ENCODE peak calls at places on chromosomes 7 and 10, in eight cellular contexts. W is GM13977, J is nucleus accumbens, H is KG1, D is NCI-H748 treated with DMSO at 0.1 percent for 48 hours, B is NCI-H1092 treated with DMSO at 0.1 percent for 48 hours, G is HEK293T, Y is fibroblast of pulmonary artery. L is an unnamed sample.
A peak's percentile ranks its signal among the peaks of the same experiment; 100 is the strongest.

GRCh38 chr7:83819911-83820310 is 171.0 kb upstream of the SEMA3E start:
- DNase-seq in W (no peak), J (no peak), H (no peak), D (no peak), B (no peak), G (no peak), Y (no peak), L (no peak)

GRCh38 chr7:100177040-100178001 is at the start of the genes GPC2 and STAG3:
- DNase-seq in W (peak; percentile 98), J (peak; percentile 93), H (peak; percentile 35), D (peak; percentile 92), B (peak; percentile 98), G (peak; percentile 96), Y (peak; percentile 97), L (peak; percentile 93)

GRCh38 chr10:109887272-109887671 is 36.0 kb downstream of the XPNPEP1 start:
- DNase-seq in W (no peak), J (no peak), H (no peak), D (no peak), B (no peak), G (no peak), Y (no peak), L (no peak)

GRCh38 chr7:142017451-142017850 is 21.8 kb downstream of the MGAM start:
- DNase-seq in W (no peak), J (no peak), H (no peak), D (no peak), B (no peak), G (no peak), Y (no peak), L (no peak)

GRCh38 chr7:78178319-78178718 is 379.7 kb downstream of the PHTF2 start:
- DNase-seq in W (no peak), J (no peak), H (no peak), D (no peak), B (no peak), G (no peak), Y (peak; percentile 14), L (no peak)

GRCh38 chr7:157056246-157056645 is 45.8 kb upstream of the MNX1 start:
- DNase-seq in W (no peak), J (no peak), H (no peak), D (no peak), B (no peak), G (no peak), Y (no peak), L (no peak)

GRCh38 chr10:125783957-125784356 is 8.3 kb upstream of the MMP21 start:
- DNase-seq in W (peak; percentile 52), J (no peak), H (no peak), D (no peak), B (no peak), G (no peak), Y (no peak), L (no peak)

GRCh38 chr7:138961159-138961558 is 20.0 kb downstream of the KIAA1549 start:
- DNase-seq in W (no peak), J (no peak), H (no peak), D (no peak), B (no peak), G (no peak), Y (peak; percentile 69), L (no peak)

GRCh38 chr7:32318300-32319018 is 171.7 kb downstream of the LSM5 start:
- DNase-seq in W (no peak), J (no peak), H (no peak), D (no peak), B (no peak), G (no peak), Y (no peak), L (no peak)

GRCh38 chr7:145183069-145183468 is 347.2 kb upstream of the TPK1 start:
- DNase-seq in W (no peak), J (no peak), H (no peak), D (no peak), B (no peak), G (no peak), Y (no peak), L (no peak)

GRCh38 chr10:93577565-93577964 is 11.1 kb downstream of the FFAR4 start:
- DNase-seq in W (no peak), J (no peak), H (no peak), D (no peak), B (no peak), G (no peak), Y (no peak), L (no peak)

GRCh38 chr10:91034042-91034441 is 113.2 kb upstream of the ANKRD1 start:
- DNase-seq in W (no peak), J (no peak), H (no peak), D (no peak), B (no peak), G (no peak), Y (no peak), L (peak; percentile 40)

GRCh38 chr10:131839351-131839750 is 61.5 kb upstream of the PPP2R2D start:
- DNase-seq in W (no peak), J (no peak), H (no peak), D (no peak), B (no peak), G (no peak), Y (no peak), L (no peak)

GRCh38 chr10:121880842-121881423 is 46.9 kb downstream of the ATE1 start:
- DNase-seq in W (no peak), J (no peak), H (no peak), D (no peak), B (no peak), G (no peak), Y (peak; percentile 81), L (no peak)

GRCh38 chr10:14904316-14904732 is 25.7 kb downstream of the SUV39H2 start:
- DNase-seq in W (peak; percentile 26), J (no peak), H (peak; percentile 8), D (no peak), B (no peak), G (peak; percentile 33), Y (peak; percentile 53), L (no peak)

GRCh38 chr10:79275431-79275851 is 71.8 kb upstream of the PPIF start:
- DNase-seq in W (no peak), J (peak; percentile 44), H (no peak), D (no peak), B (no peak), G (no peak), Y (no peak), L (no peak)

GRCh38 chr10:1522237-1522636 is 215.1 kb downstream of the ADARB2 start:
- DNase-seq in W (no peak), J (no peak), H (no peak), D (no peak), B (no peak), G (no peak), Y (no peak), L (no peak)

GRCh38 chr7:128740996-128741395 is 1.8 kb downstream of the CALU start:
- DNase-seq in W (no peak), J (no peak), H (no peak), D (no peak), B (no peak), G (no peak), Y (peak; percentile 37), L (no peak)

GRCh38 chr7:143901360-143901709 is 641 bp downstream of the TCAF1 start:
- DNase-seq in W (no peak), J (no peak), H (no peak), D (no peak), B (no peak), G (peak; percentile 50), Y (peak; percentile 61), L (no peak)

GRCh38 chr10:26621889-26622681 is 75.4 kb upstream of the PDSS1 start:
- DNase-seq in W (peak; percentile 56), J (no peak), H (peak; percentile 10), D (no peak), B (no peak), G (peak; percentile 65), Y (peak; percentile 17), L (peak; percentile 21)

GRCh38 chr7:81273601-81274397 is 354.9 kb upstream of the SEMA3C start:
- DNase-seq in W (no peak), J (no peak), H (no peak), D (no peak), B (no peak), G (no peak), Y (no peak), L (no peak)

GRCh38 chr7:124566576-124566975 is 199.0 kb downstream of the GPR37 start:
- DNase-seq in W (no peak), J (no peak), H (no peak), D (no peak), B (no peak), G (no peak), Y (peak; percentile 8), L (no peak)

GRCh38 chr10:101133489-101134298 is 2.6 kb downstream of the TLX1 start:
- DNase-seq in W (no peak), J (no peak), H (no peak), D (no peak), B (no peak), G (no peak), Y (no peak), L (no peak)